ENCODE peak calls at places on chromosomes 12 and 14, in seven cellular contexts. Y, G, R, D, S, X and C are unnamed samples.

GRCh38 chr14:76106188-76106587 is 45.5 kb upstream of the GPATCH2L start:
- DNase-seq in Y (no peak), G (no peak), R (no peak), D (no peak), S (no peak), X (no peak), C (no peak)

GRCh38 chr14:98093111-98093510 is 1178.9 kb downstream of the BCL11B start:
- DNase-seq in Y (no peak), G (no peak), R (no peak), D (no peak), S (no peak), X (no peak), C (no peak)

GRCh38 chr14:49050836-49051235 is 535.3 kb downstream of the RPS29 start:
- DNase-seq in Y (no peak), G (no peak), R (no peak), D (no peak), S (no peak), X (no peak), C (no peak)

GRCh38 chr12:72271741-72272661 is at the start of gene TRHDE:
- DNase-seq in Y (peak), G (peak), R (peak), D (no peak), S (no peak), X (no peak), C (no peak)

GRCh38 chr14:69475194-69475818 is 9.2 kb upstream of the PLEKHD1 start:
- DNase-seq in Y (no peak), G (no peak), R (peak), D (peak), S (no peak), X (no peak), C (no peak)

GRCh38 chr12:50542448-50542847 is 37.7 kb downstream of the DIP2B start:
- DNase-seq in Y (no peak), G (peak), R (peak), D (peak), S (no peak), X (no peak), C (no peak)

GRCh38 chr12:115012861-115013667 is 329.1 kb upstream of the TBX3 start:
- DNase-seq in Y (no peak), G (no peak), R (no peak), D (no peak), S (no peak), X (no peak), C (no peak)

GRCh38 chr12:67452119-67452805 is 183.1 kb downstream of the CAND1 start:
- DNase-seq in Y (no peak), G (no peak), R (peak), D (no peak), S (no peak), X (no peak), C (no peak)

GRCh38 chr12:85036241-85036707 is at the start of the genes LRRIQ1 and TSPAN19:
- DNase-seq in Y (peak), G (peak), R (peak), D (peak), S (peak), X (no peak), C (peak)

GRCh38 chr12:59055204-59055839 is 135.0 kb upstream of the LRIG3 start:
- DNase-seq in Y (no peak), G (peak), R (peak), D (peak), S (no peak), X (no peak), C (peak)

GRCh38 chr14:104305511-104306449 is 167.4 kb downstream of the KIF26A start:
- DNase-seq in Y (peak), G (no peak), R (no peak), D (no peak), S (no peak), X (no peak), C (no peak)

GRCh38 chr14:65290830-65291229 is 121.7 kb upstream of the FUT8 start:
- DNase-seq in Y (no peak), G (peak), R (no peak), D (peak), S (no peak), X (peak), C (peak)

GRCh38 chr14:65137648-65138317 is 35.5 kb upstream of the MAX start:
- DNase-seq in Y (peak), G (peak), R (no peak), D (peak), S (no peak), X (no peak), C (no peak)